ENCODE peak calls at places on chromosomes 3 and 15, in eight cellular contexts. One of them, this sample, is unnamed.

GRCh38 chr3:127762787-127763105 is 59.6 kb downstream of the MGLL start:
- DNase-seq in epithelial cell of esophagus: no peak
- DNase-seq in fibroblast of lung: no peak
- DNase-seq in progenitor cell of endocrine pancreas: no peak
- DNase-seq in Peyer's patch: no peak
- DNase-seq in endodermal cell: no peak
- DNase-seq in MM.1S: no peak
- DNase-seq in mesothelial cell of epicardium: no peak
- DNase-seq in this sample: no peak

GRCh38 chr15:89130194-89130593 is 41.9 kb downstream of the ABHD2 start:
- DNase-seq in epithelial cell of esophagus: no peak
- DNase-seq in endodermal cell: no peak
- DNase-seq in MM.1S: peak; percentile 94
- DNase-seq in progenitor cell of endocrine pancreas: no peak
- DNase-seq in mesothelial cell of epicardium: no peak
- DNase-seq in Peyer's patch: no peak
- DNase-seq in fibroblast of lung: no peak
- DNase-seq in this sample: peak; percentile 42

GRCh38 chr3:181570472-181570871 is 141.3 kb upstream of the SOX2 start:
- DNase-seq in MM.1S: no peak
- DNase-seq in epithelial cell of esophagus: no peak
- DNase-seq in progenitor cell of endocrine pancreas: no peak
- DNase-seq in Peyer's patch: no peak
- DNase-seq in endodermal cell: no peak
- DNase-seq in mesothelial cell of epicardium: no peak
- DNase-seq in fibroblast of lung: no peak
- DNase-seq in this sample: no peak

GRCh38 chr3:72746412-72747411 is 101.5 kb downstream of the SHQ1 start:
- DNase-seq in Peyer's patch: no peak
- DNase-seq in MM.1S: no peak
- DNase-seq in fibroblast of lung: peak; percentile 67
- DNase-seq in epithelial cell of esophagus: peak; percentile 51
- DNase-seq in endodermal cell: no peak
- DNase-seq in progenitor cell of endocrine pancreas: no peak
- DNase-seq in mesothelial cell of epicardium: no peak
- DNase-seq in this sample: no peak

GRCh38 chr15:83205725-83206324 is 1.8 kb downstream of the HDGFL3 start:
- DNase-seq in epithelial cell of esophagus: no peak
- DNase-seq in progenitor cell of endocrine pancreas: no peak
- DNase-seq in endodermal cell: no peak
- DNase-seq in fibroblast of lung: peak; percentile 90
- DNase-seq in MM.1S: no peak
- DNase-seq in Peyer's patch: no peak
- DNase-seq in mesothelial cell of epicardium: no peak
- DNase-seq in this sample: no peak

GRCh38 chr3:36843065-36844051 is 79.0 kb upstream of the DCLK3 start:
- DNase-seq in fibroblast of lung: peak; percentile 19
- DNase-seq in Peyer's patch: no peak
- DNase-seq in progenitor cell of endocrine pancreas: peak; percentile 21
- DNase-seq in epithelial cell of esophagus: peak; percentile 57
- DNase-seq in MM.1S: peak; percentile 9
- DNase-seq in endodermal cell: peak; percentile 92
- DNase-seq in mesothelial cell of epicardium: no peak
- DNase-seq in this sample: peak; percentile 43

GRCh38 chr15:74210729-74211128 is 8.1 kb upstream of the STRA6 start:
- DNase-seq in mesothelial cell of epicardium: no peak
- DNase-seq in epithelial cell of esophagus: no peak
- DNase-seq in progenitor cell of endocrine pancreas: no peak
- DNase-seq in endodermal cell: no peak
- DNase-seq in Peyer's patch: no peak
- DNase-seq in MM.1S: no peak
- DNase-seq in fibroblast of lung: no peak
- DNase-seq in this sample: no peak

GRCh38 chr3:65196663-65197062 is 508.9 kb upstream of the ADAMTS9 start:
- DNase-seq in mesothelial cell of epicardium: no peak
- DNase-seq in progenitor cell of endocrine pancreas: no peak
- DNase-seq in epithelial cell of esophagus: no peak
- DNase-seq in endodermal cell: no peak
- DNase-seq in Peyer's patch: no peak
- DNase-seq in MM.1S: no peak
- DNase-seq in fibroblast of lung: peak; percentile 41
- DNase-seq in this sample: no peak

GRCh38 chr15:47997712-47998111 is 123.1 kb upstream of the SLC24A5 start:
- DNase-seq in progenitor cell of endocrine pancreas: no peak
- DNase-seq in endodermal cell: no peak
- DNase-seq in Peyer's patch: no peak
- DNase-seq in mesothelial cell of epicardium: no peak
- DNase-seq in fibroblast of lung: no peak
- DNase-seq in MM.1S: no peak
- DNase-seq in epithelial cell of esophagus: no peak
- DNase-seq in this sample: no peak

GRCh38 chr3:1404270-1404669 is 311.4 kb downstream of the CNTN6 start:
- DNase-seq in MM.1S: no peak
- DNase-seq in Peyer's patch: no peak
- DNase-seq in progenitor cell of endocrine pancreas: no peak
- DNase-seq in epithelial cell of esophagus: no peak
- DNase-seq in endodermal cell: peak; percentile 77
- DNase-seq in fibroblast of lung: peak; percentile 72
- DNase-seq in mesothelial cell of epicardium: no peak
- DNase-seq in this sample: no peak

GRCh38 chr15:33587773-33588172 is 277.0 kb downstream of the RYR3 start:
- DNase-seq in mesothelial cell of epicardium: no peak
- DNase-seq in endodermal cell: no peak
- DNase-seq in fibroblast of lung: peak; percentile 91
- DNase-seq in progenitor cell of endocrine pancreas: no peak
- DNase-seq in Peyer's patch: no peak
- DNase-seq in MM.1S: no peak
- DNase-seq in epithelial cell of esophagus: peak; percentile 48
- DNase-seq in this sample: no peak

GRCh38 chr3:111874177-111874820 is 15.2 kb downstream of the PHLDB2 start:
- DNase-seq in epithelial cell of esophagus: peak; percentile 85
- DNase-seq in MM.1S: no peak
- DNase-seq in mesothelial cell of epicardium: no peak
- DNase-seq in endodermal cell: no peak
- DNase-seq in Peyer's patch: no peak
- DNase-seq in fibroblast of lung: peak; percentile 86
- DNase-seq in progenitor cell of endocrine pancreas: no peak
- DNase-seq in this sample: no peak

GRCh38 chr3:143430582-143430981 is 311.0 kb downstream of the CHST2 start:
- DNase-seq in endodermal cell: no peak
- DNase-seq in Peyer's patch: no peak
- DNase-seq in MM.1S: no peak
- DNase-seq in epithelial cell of esophagus: no peak
- DNase-seq in fibroblast of lung: no peak
- DNase-seq in progenitor cell of endocrine pancreas: no peak
- DNase-seq in mesothelial cell of epicardium: no peak
- DNase-seq in this sample: no peak

GRCh38 chr15:89673162-89673506 is 6.0 kb downstream of the PLIN1 start:
- DNase-seq in progenitor cell of endocrine pancreas: peak; percentile 37
- DNase-seq in Peyer's patch: no peak
- DNase-seq in fibroblast of lung: no peak
- DNase-seq in epithelial cell of esophagus: no peak
- DNase-seq in MM.1S: peak; percentile 34
- DNase-seq in mesothelial cell of epicardium: no peak
- DNase-seq in endodermal cell: peak; percentile 94
- DNase-seq in this sample: no peak

GRCh38 chr3:9897408-9898372 is 5.0 kb upstream of the IL17RE start:
- DNase-seq in progenitor cell of endocrine pancreas: no peak
- DNase-seq in fibroblast of lung: peak; percentile 68
- DNase-seq in endodermal cell: no peak
- DNase-seq in Peyer's patch: peak; percentile 66
- DNase-seq in epithelial cell of esophagus: peak; percentile 89
- DNase-seq in mesothelial cell of epicardium: no peak
- DNase-seq in MM.1S: no peak
- DNase-seq in this sample: no peak

GRCh38 chr3:179956416-179956830 is 80.3 kb downstream of the PEX5L start:
- DNase-seq in MM.1S: peak; percentile 98
- DNase-seq in epithelial cell of esophagus: no peak
- DNase-seq in endodermal cell: no peak
- DNase-seq in Peyer's patch: no peak
- DNase-seq in progenitor cell of endocrine pancreas: no peak
- DNase-seq in mesothelial cell of epicardium: no peak
- DNase-seq in fibroblast of lung: peak; percentile 37
- DNase-seq in this sample: peak; percentile 54

GRCh38 chr3:45333549-45333948 is 54.8 kb upstream of the LARS2 start:
- DNase-seq in fibroblast of lung: peak; percentile 48
- DNase-seq in Peyer's patch: no peak
- DNase-seq in epithelial cell of esophagus: peak; percentile 7
- DNase-seq in endodermal cell: peak; percentile 59
- DNase-seq in mesothelial cell of epicardium: no peak
- DNase-seq in progenitor cell of endocrine pancreas: no peak
- DNase-seq in MM.1S: no peak
- DNase-seq in this sample: no peak
- TF ChIP-seq CTCF in fibroblast of lung: no peak
- TF ChIP-seq CTCF in Peyer's patch: no peak
- TF ChIP-seq CTCF in epithelial cell of esophagus: no peak
- TF ChIP-seq CTCF in endodermal cell: no peak
- TF ChIP-seq CTCF in mesothelial cell of epicardium: no peak
- TF ChIP-seq CTCF in progenitor cell of endocrine pancreas: no peak
- TF ChIP-seq CTCF in MM.1S: no peak
- TF ChIP-seq CTCF in this sample: no peak

DNA sequence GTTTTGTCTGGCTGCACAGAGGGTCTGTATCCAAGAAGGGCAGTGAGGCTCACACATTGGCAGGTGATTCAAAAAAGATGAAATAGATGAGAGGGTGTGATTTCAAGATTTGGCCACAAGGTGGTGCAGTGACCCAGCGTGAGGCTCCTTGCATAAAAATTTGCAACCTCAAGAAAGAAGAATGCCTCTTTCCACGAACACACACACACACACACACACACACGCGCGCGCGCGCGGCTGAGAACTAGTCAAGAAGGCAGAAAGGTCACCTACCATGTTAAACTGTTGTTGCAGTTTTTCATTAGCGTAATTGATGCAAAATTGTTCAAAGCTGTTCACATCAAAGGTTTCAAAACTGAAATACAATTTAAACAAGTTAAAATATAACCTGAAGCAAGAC is 39.2 kb downstream of the MYO5C start:
- DNase-seq in progenitor cell of endocrine pancreas: peak; percentile 62
- DNase-seq in MM.1S: peak; percentile 78
- DNase-seq in Peyer's patch: peak; percentile 77
- DNase-seq in mesothelial cell of epicardium: peak; percentile 74
- DNase-seq in epithelial cell of esophagus: peak; percentile 77
- DNase-seq in endodermal cell: peak; percentile 88
- DNase-seq in fibroblast of lung: peak; percentile 71
- DNase-seq in this sample: peak; percentile 71
- TF ChIP-seq CTCF in progenitor cell of endocrine pancreas: peak; percentile 73
- TF ChIP-seq CTCF in MM.1S: peak; percentile 76
- TF ChIP-seq CTCF in Peyer's patch: peak; percentile 83
- TF ChIP-seq CTCF in mesothelial cell of epicardium: peak; percentile 94
- TF ChIP-seq CTCF in epithelial cell of esophagus: peak; percentile 74
- TF ChIP-seq CTCF in endodermal cell: peak; percentile 84
- TF ChIP-seq CTCF in fibroblast of lung: peak; percentile 74
- TF ChIP-seq CTCF in this sample: peak; percentile 43

GRCh38 chr3:62672270-62672987 is 202.8 kb downstream of the CADPS start:
- DNase-seq in Peyer's patch: no peak
- DNase-seq in progenitor cell of endocrine pancreas: no peak
- DNase-seq in mesothelial cell of epicardium: no peak
- DNase-seq in fibroblast of lung: no peak
- DNase-seq in MM.1S: peak; percentile 25
- DNase-seq in endodermal cell: no peak
- DNase-seq in epithelial cell of esophagus: no peak
- DNase-seq in this sample: no peak

GRCh38 chr3:62669161-62669560 is 206.1 kb downstream of the CADPS start:
- DNase-seq in MM.1S: no peak
- DNase-seq in epithelial cell of esophagus: no peak
- DNase-seq in mesothelial cell of epicardium: no peak
- DNase-seq in fibroblast of lung: no peak
- DNase-seq in progenitor cell of endocrine pancreas: no peak
- DNase-seq in endodermal cell: no peak
- DNase-seq in Peyer's patch: no peak
- DNase-seq in this sample: no peak

GRCh38 chr3:62665627-62666433 is 209.4 kb downstream of the CADPS start:
- DNase-seq in progenitor cell of endocrine pancreas: peak; percentile 66
- DNase-seq in Peyer's patch: peak; percentile 84
- DNase-seq in mesothelial cell of epicardium: peak; percentile 81
- DNase-seq in endodermal cell: peak; percentile 97
- DNase-seq in epithelial cell of esophagus: peak; percentile 72
- DNase-seq in fibroblast of lung: peak; percentile 47
- DNase-seq in MM.1S: peak; percentile 84
- DNase-seq in this sample: peak; percentile 27

GRCh38 chr3:62670351-62670750 is 204.9 kb downstream of the CADPS start:
- DNase-seq in endodermal cell: no peak
- DNase-seq in epithelial cell of esophagus: peak; percentile 38
- DNase-seq in fibroblast of lung: no peak
- DNase-seq in Peyer's patch: no peak
- DNase-seq in MM.1S: no peak
- DNase-seq in mesothelial cell of epicardium: no peak
- DNase-seq in progenitor cell of endocrine pancreas: no peak
- DNase-seq in this sample: no peak

GRCh38 chr3:62667714-62668113 is 207.5 kb downstream of the CADPS start:
- DNase-seq in MM.1S: no peak
- DNase-seq in progenitor cell of endocrine pancreas: no peak
- DNase-seq in Peyer's patch: no peak
- DNase-seq in endodermal cell: peak; percentile 78
- DNase-seq in mesothelial cell of epicardium: no peak
- DNase-seq in epithelial cell of esophagus: peak; percentile 14
- DNase-seq in fibroblast of lung: no peak
- DNase-seq in this sample: no peak
- TF ChIP-seq CTCF in MM.1S: peak; percentile 36
- TF ChIP-seq CTCF in progenitor cell of endocrine pancreas: peak; percentile 47
- TF ChIP-seq CTCF in Peyer's patch: no peak
- TF ChIP-seq CTCF in endodermal cell: peak; percentile 80
- TF ChIP-seq CTCF in mesothelial cell of epicardium: peak; percentile 38
- TF ChIP-seq CTCF in epithelial cell of esophagus: peak; percentile 18
- TF ChIP-seq CTCF in fibroblast of lung: no peak
- TF ChIP-seq CTCF in this sample: no peak

DNA sequence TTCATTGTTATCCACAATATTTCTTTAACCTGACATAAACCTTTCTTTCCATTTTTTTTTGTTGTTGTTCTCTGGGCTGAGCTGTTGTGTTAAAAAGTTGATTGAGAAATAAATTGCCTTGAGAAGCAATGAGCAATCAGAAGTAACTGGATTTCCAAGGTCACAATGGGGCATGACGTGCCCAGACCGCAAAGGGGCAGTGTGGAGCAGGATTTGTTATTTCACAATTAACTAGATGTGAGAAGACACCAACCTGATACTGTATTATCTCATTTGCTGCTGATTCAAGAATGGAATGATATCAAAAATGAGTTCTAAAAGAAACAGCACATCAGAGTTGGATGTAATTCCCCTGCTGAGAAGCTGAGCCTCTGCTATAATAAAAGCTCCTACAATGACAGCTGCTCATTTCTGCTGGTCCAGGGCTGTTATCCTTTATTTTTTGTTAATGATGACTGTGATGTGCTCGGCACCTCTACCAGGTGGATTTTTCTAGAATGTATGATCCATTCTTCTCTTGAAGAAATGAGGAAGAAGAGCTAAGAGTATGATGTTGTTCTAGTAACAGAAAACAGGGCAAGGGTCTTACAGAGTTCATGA is 28.1 kb downstream of the CPNE4 start:
- DNase-seq in Peyer's patch: no peak
- DNase-seq in endodermal cell: peak; percentile 84
- DNase-seq in MM.1S: peak; percentile 62
- DNase-seq in mesothelial cell of epicardium: peak; percentile 37
- DNase-seq in fibroblast of lung: peak; percentile 14
- DNase-seq in epithelial cell of esophagus: peak; percentile 78
- DNase-seq in progenitor cell of endocrine pancreas: no peak
- DNase-seq in this sample: peak; percentile 10
- TF ChIP-seq CTCF in Peyer's patch: peak; percentile 41
- TF ChIP-seq CTCF in endodermal cell: peak; percentile 83
- TF ChIP-seq CTCF in MM.1S: peak; percentile 78
- TF ChIP-seq CTCF in mesothelial cell of epicardium: peak; percentile 56
- TF ChIP-seq CTCF in fibroblast of lung: peak; percentile 65
- TF ChIP-seq CTCF in epithelial cell of esophagus: peak; percentile 81
- TF ChIP-seq CTCF in progenitor cell of endocrine pancreas: peak; percentile 69
- TF ChIP-seq CTCF in this sample: peak; percentile 38

GRCh38 chr3:47282424-47283192 is at the start of the genes KIF9 and KLHL18:
- DNase-seq in progenitor cell of endocrine pancreas: peak; percentile 82
- DNase-seq in fibroblast of lung: peak; percentile 94
- DNase-seq in mesothelial cell of epicardium: peak; percentile 93
- DNase-seq in epithelial cell of esophagus: peak; percentile 95
- DNase-seq in Peyer's patch: peak; percentile 95
- DNase-seq in MM.1S: peak; percentile 95
- DNase-seq in endodermal cell: peak; percentile 95
- DNase-seq in this sample: peak; percentile 93
- TF ChIP-seq CTCF in progenitor cell of endocrine pancreas: no peak
- TF ChIP-seq CTCF in fibroblast of lung: no peak
- TF ChIP-seq CTCF in mesothelial cell of epicardium: no peak
- TF ChIP-seq CTCF in epithelial cell of esophagus: no peak
- TF ChIP-seq CTCF in Peyer's patch: no peak
- TF ChIP-seq CTCF in MM.1S: no peak
- TF ChIP-seq CTCF in endodermal cell: no peak
- TF ChIP-seq CTCF in this sample: no peak